ENCODE peak calls at places on chromosomes 13 and 19, in ten cellular contexts. A is GM23248; H is mucosa of descending colon; M is frontal cortex; Q is GM13976; K is tibial artery; R is EL; S is NCI-H1105 treated with DMSO at 0.1 percent for 48 hours; P is stimulated activated CD4-positive, alpha-beta T cell treated with anti-CD3 and anti-CD28 coated beads, Interleukin-2, amount 100 ng/mL, for 48 hours; Y is AG08395. F is an unnamed sample.

GRCh38 chr13:112331675-112332074 is 44.5 kb upstream of the SPACA7 start:
- DNase-seq in A (no peak), H (no peak), M (no peak), Q (no peak), K (no peak), R (no peak), S (no peak), P (no peak), Y (no peak), F (no peak)

GRCh38 chr13:73880365-73880764 is 253.8 kb downstream of the KLF12 start:
- DNase-seq in A (no peak), H (no peak), M (no peak), Q (no peak), K (no peak), R (peak; percentile 35), S (no peak), P (no peak), Y (no peak), F (no peak)

GRCh38 chr13:44713793-44714469 is 137.8 kb upstream of the TSC22D1 start:
- DNase-seq in A (peak; percentile 95), H (no peak), M (no peak), Q (no peak), K (no peak), R (peak; percentile 98), S (no peak), P (no peak), Y (peak; percentile 82), F (no peak)

GRCh38 chr19:19822148-19822429 is 539 bp upstream of the ZNF506 start:
- DNase-seq in A (peak; percentile 8), H (peak; percentile 19), M (no peak), Q (no peak), K (no peak), R (no peak), S (no peak), P (no peak), Y (no peak), F (no peak)

GRCh38 chr13:33204130-33204927 is 81.2 kb downstream of the STARD13 start:
- DNase-seq in A (peak; percentile 94), H (peak; percentile 56), M (no peak), Q (no peak), K (peak; percentile 87), R (peak; percentile 68), S (no peak), P (no peak), Y (peak; percentile 81), F (no peak)

GRCh38 chr19:36421749-36422481 is 3.5 kb upstream of the ZFP82 start:
- DNase-seq in A (peak; percentile 9), H (no peak), M (no peak), Q (no peak), K (no peak), R (peak; percentile 25), S (no peak), P (no peak), Y (no peak), F (no peak)

GRCh38 chr13:30477346-30478235 is 11.9 kb upstream of the HMGB1 start:
- DNase-seq in A (no peak), H (no peak), M (no peak), Q (peak; percentile 63), K (no peak), R (no peak), S (no peak), P (no peak), Y (no peak), F (no peak)

GRCh38 chr19:47523473-47523872 is 8.6 kb upstream of the NAPA start:
- DNase-seq in A (no peak), H (peak; percentile 59), M (no peak), Q (no peak), K (no peak), R (no peak), S (peak; percentile 36), P (no peak), Y (no peak), F (no peak)

GRCh38 chr19:6067975-6068374 is 42.3 kb downstream of the RFX2 start:
- DNase-seq in A (no peak), H (no peak), M (no peak), Q (no peak), K (peak; percentile 60), R (no peak), S (no peak), P (no peak), Y (no peak), F (no peak)

GRCh38 chr13:73697166-73697565 is 437.0 kb downstream of the KLF12 start:
- DNase-seq in A (peak; percentile 4), H (no peak), M (no peak), Q (no peak), K (no peak), R (no peak), S (no peak), P (no peak), Y (no peak), F (no peak)

GRCh38 chr19:45667620-45668341 is at the start of gene GIPR:
- DNase-seq in A (peak; percentile 72), H (peak; percentile 78), M (peak; percentile 53), Q (peak; percentile 83), K (no peak), R (peak; percentile 37), S (peak; percentile 9), P (peak; percentile 64), Y (peak; percentile 56), F (peak; percentile 16)

GRCh38 chr13:106083620-106084350 is 451.7 kb downstream of the EFNB2 start:
- DNase-seq in A (peak; percentile 58), H (peak; percentile 68), M (peak; percentile 24), Q (peak; percentile 40), K (no peak), R (peak; percentile 63), S (no peak), P (peak; percentile 2), Y (peak; percentile 55), F (no peak)

GRCh38 chr19:4552546-4552819 is 7.0 kb downstream of the SEMA6B start:
- DNase-seq in A (no peak), H (no peak), M (no peak), Q (no peak), K (no peak), R (no peak), S (no peak), P (no peak), Y (no peak), F (no peak)

F was measured in stimulated activated naive B cell treated with anti-CD40 and anti-IgM and Interleukin-4, amounts not matched to agents 10 μg/mL and 1 μg/mL and 100 μg/mL, for 72 hours.